ENCODE peak calls at places on chromosomes 12 and 14, in seven cellular contexts. Y is IMR-90; S is fibroblast of lung; K is upper lobe of right lung; R is CD8-positive, alpha-beta T cell; D is choroid plexus epithelial cell; J is fibroblast of the aortic adventitia. V is an unnamed sample.

GRCh38 chr12:24078318-24078765 is 128.9 kb upstream of the SOX5 start:
- DNase-seq in D (peak), K (no peak), J (no peak), Y (peak), S (peak), R (no peak), V (no peak)

GRCh38 chr14:44847910-44848309 is 113.8 kb downstream of the KLHL28 start:
- DNase-seq in Y (peak), K (no peak), R (no peak), J (peak), S (peak), D (peak), V (no peak)

GRCh38 chr12:51333536-51333935 is 9.6 kb upstream of the BIN2 start:
- DNase-seq in K (no peak), Y (no peak), R (no peak), D (no peak), J (no peak), S (no peak), V (no peak)

GRCh38 chr14:32083789-32084188 is 6.7 kb downstream of the ARHGAP5 start:
- DNase-seq in Y (no peak), K (no peak), R (no peak), J (no peak), S (no peak), D (no peak), V (no peak)

GRCh38 chr14:74414380-74414779 is 11.6 kb downstream of the SYNDIG1L start:
- DNase-seq in Y (no peak), K (no peak), J (no peak), R (no peak), D (peak), S (no peak), V (no peak)

GRCh38 chr12:67426067-67426466 is 156.9 kb downstream of the CAND1 start:
- DNase-seq in R (no peak), J (peak), K (no peak), Y (peak), D (peak), S (peak), V (no peak)

GRCh38 chr12:88242161-88242925 is 100.2 kb downstream of the TMTC3 start:
- DNase-seq in Y (peak), J (peak), D (peak), R (no peak), S (peak), K (no peak), V (no peak)

GRCh38 chr12:91219511-91219910 is 36.9 kb upstream of the DCN start:
- DNase-seq in K (no peak), Y (peak), R (no peak), D (peak), J (peak), S (peak), V (no peak)

GRCh38 chr14:99259327-99259726 is 12.7 kb downstream of the BCL11B start:
- DNase-seq in R (peak), J (no peak), D (no peak), K (no peak), Y (no peak), S (no peak), V (no peak)

GRCh38 chr14:63752449-63753169 is 24.7 kb upstream of the SGPP1 start:
- DNase-seq in S (peak), D (peak), K (no peak), Y (peak), R (no peak), J (peak), V (no peak)

GRCh38 chr14:102517412-102518062 is 8.0 kb upstream of the ANKRD9 start:
- DNase-seq in J (no peak), D (no peak), Y (no peak), R (no peak), S (no peak), K (peak), V (no peak)

GRCh38 chr12:132140501-132140900 is 3.6 kb downstream of the DDX51 start:
- DNase-seq in J (no peak), Y (no peak), S (no peak), R (no peak), D (no peak), K (peak), V (no peak)

GRCh38 chr12:116635487-116635886 is 76.3 kb downstream of the MAP1LC3B2 start:
- DNase-seq in J (no peak), S (no peak), K (no peak), R (no peak), Y (no peak), D (no peak), V (no peak)

GRCh38 chr12:113683566-113683965 is 211.9 kb upstream of the LHX5 start:
- DNase-seq in S (no peak), D (no peak), K (no peak), J (no peak), R (no peak), Y (no peak), V (no peak)

GRCh38 chr12:130031571-130032189 is 127.9 kb upstream of the TMEM132D start:
- DNase-seq in R (peak), D (peak), Y (no peak), J (no peak), K (no peak), S (no peak), V (peak)

GRCh38 chr12:26112703-26113147 is 12.1 kb downstream of the BHLHE41 start:
- DNase-seq in Y (peak), R (no peak), J (no peak), D (no peak), K (no peak), S (peak), V (no peak)

GRCh38 chr12:50636505-50636904 is 127.4 kb upstream of the ATF1 start:
- DNase-seq in K (no peak), Y (no peak), D (no peak), S (no peak), R (no peak), J (no peak), V (no peak)

GRCh38 chr14:102510616-102511520 is 1.3 kb upstream of the ANKRD9 start:
- DNase-seq in Y (no peak), R (no peak), D (no peak), S (no peak), J (no peak), K (peak), V (no peak)

GRCh38 chr12:674272-674781 is 11.1 kb upstream of the NINJ2 start:
- DNase-seq in J (no peak), R (peak), Y (peak), S (no peak), D (no peak), K (no peak), V (peak)

GRCh38 chr12:34599530-34600513 is 577.5 kb downstream of the ALG10 start:
- DNase-seq in K (peak), J (no peak), Y (no peak), R (no peak), S (no peak), D (no peak), V (no peak)

GRCh38 chr14:22630066-22630465 is 14.1 kb downstream of the OR6J1 start:
- DNase-seq in D (no peak), Y (no peak), K (no peak), S (peak), J (no peak), R (no peak), V (no peak)

GRCh38 chr12:15962760-15963159 is 51.6 kb downstream of the DERA start:
- DNase-seq in J (peak), K (no peak), D (no peak), R (no peak), S (peak), Y (peak), V (no peak)

GRCh38 chr14:55458800-55459577 is 18.6 kb upstream of the TBPL2 start:
- DNase-seq in J (peak), Y (peak), D (peak), K (no peak), R (no peak), S (peak), V (no peak)

GRCh38 chr14:64410084-64410774 is 22.1 kb downstream of the MTHFD1 start:
- DNase-seq in R (no peak), K (no peak), S (peak), J (peak), D (peak), Y (peak), V (no peak)

GRCh38 chr12:76766161-76766560 is 2.2 kb downstream of the ZDHHC17 start:
- DNase-seq in K (no peak), D (no peak), J (no peak), R (no peak), Y (no peak), S (no peak), V (no peak)

GRCh38 chr12:132227156-132227555 is 82.9 kb downstream of the NOC4L start:
- DNase-seq in K (no peak), J (no peak), R (no peak), S (no peak), Y (no peak), D (no peak), V (no peak)

GRCh38 chr12:7075518-7075917 is 15.0 kb downstream of the C1S start:
- DNase-seq in K (no peak), Y (no peak), D (no peak), J (no peak), R (no peak), S (no peak), V (no peak)

GRCh38 chr12:7075931-7076330 is 15.4 kb downstream of the C1S start:
- DNase-seq in Y (peak), K (no peak), J (peak), R (no peak), D (peak), S (peak), V (no peak)

GRCh38 chr12:7079826-7080125 is 12.5 kb downstream of the C1R start:
- DNase-seq in Y (peak), K (no peak), S (peak), D (peak), R (no peak), J (peak), V (no peak)

GRCh38 chr12:7076493-7076892 is 15.8 kb downstream of the C1R start:
- DNase-seq in S (no peak), R (no peak), K (no peak), Y (no peak), J (no peak), D (no peak), V (no peak)

GRCh38 chr12:7078163-7078562 is 14.1 kb downstream of the C1R start:
- DNase-seq in S (no peak), K (no peak), D (no peak), R (no peak), J (no peak), Y (no peak), V (no peak)
- TF ChIP-seq CTCF in S (no peak), K (no peak), D (no peak), R (no peak), J (no peak), Y (no peak), V (no peak)

GRCh38 chr14:60648934-60649814 is at the start of gene SIX1:
- DNase-seq in K (peak), R (no peak), J (peak), D (peak), S (peak), Y (peak), V (no peak)

GRCh38 chr14:60648169-60648933 is 926 bp downstream of the SIX1 start:
- DNase-seq in J (peak), R (no peak), D (peak), Y (peak), K (no peak), S (no peak), V (no peak)

GRCh38 chr14:60650382-60650961 is 1.2 kb upstream of the SIX1 start:
- DNase-seq in D (peak), R (no peak), J (peak), Y (peak), S (no peak), K (no peak), V (no peak)

GRCh38 chr14:60651051-60651935 is 2.0 kb upstream of the SIX1 start:
- DNase-seq in K (no peak), S (no peak), R (no peak), J (no peak), Y (no peak), D (no peak), V (no peak)

DNA sequence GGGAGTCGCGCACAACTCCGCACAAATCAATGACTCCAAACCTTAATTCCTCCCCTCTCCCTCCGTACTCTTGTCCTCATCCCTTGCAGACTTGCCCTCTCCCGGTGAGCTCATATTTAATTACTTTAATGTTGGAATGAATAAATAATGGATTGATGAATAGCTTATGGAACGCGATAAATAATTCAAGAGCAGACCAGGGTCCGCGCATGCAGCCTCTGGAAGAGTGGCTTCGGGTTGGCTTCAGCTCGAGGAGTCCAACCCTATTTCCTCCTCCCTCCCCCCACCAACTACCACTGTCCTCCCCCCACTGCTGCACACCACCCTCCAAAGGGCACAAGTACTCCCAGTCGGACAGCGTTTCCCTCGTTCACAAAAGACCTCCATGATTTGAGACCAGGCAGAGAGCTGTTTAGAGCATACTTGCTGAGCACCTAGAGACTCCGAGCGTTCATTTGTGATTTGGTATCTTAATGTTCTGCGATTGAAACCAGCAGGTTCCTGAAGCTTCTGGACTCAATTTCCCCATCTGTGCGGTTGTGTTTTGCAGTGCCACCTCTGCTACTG is 621 bp upstream of the SIX1 start:
- DNase-seq in S (no peak), Y (peak), R (no peak), D (peak), J (peak), K (no peak), V (no peak)
- TF ChIP-seq CTCF in S (no peak), Y (no peak), R (no peak), D (no peak), J (no peak), K (no peak), V (no peak)

GRCh38 chr14:34874386-34875030 is 652 bp downstream of the BAZ1A start:
- DNase-seq in Y (peak), R (peak), D (peak), S (peak), K (peak), J (peak), V (no peak)
- TF ChIP-seq CTCF in Y (peak), R (peak), D (peak), S (peak), K (no peak), J (peak), V (peak)

GRCh38 chr14:39566795-39567194 is 134.6 kb upstream of the FBXO33 start:
- DNase-seq in D (no peak), Y (no peak), J (no peak), K (no peak), R (no peak), S (no peak), V (no peak)
- TF ChIP-seq CTCF in D (no peak), Y (no peak), J (no peak), K (no peak), R (no peak), S (no peak), V (no peak)

GRCh38 chr12:106955377-106956047 is at the start of gene TMEM263:
- DNase-seq in S (peak), D (peak), J (peak), Y (peak), K (peak), R (peak), V (peak)
- TF ChIP-seq CTCF in S (no peak), D (no peak), J (peak), Y (no peak), K (no peak), R (no peak), V (no peak)